ENCODE peak calls at places on chromosomes 12 and 14, in eight cellular contexts. X is activated naive CD8-positive, alpha-beta T cell treated with anti-CD3 and anti-CD28 coated beads for 36 hours; C is stimulated activated CD8-positive, alpha-beta memory T cell treated with anti-CD3 and anti-CD28 coated beads, Interleukin-15, amount 100 ng/mL, for 24 hours; Z is KBM-7; S is fibroblast of mammary gland; E is fibroblast of villous mesenchyme; W is Kasumi-1; O is dermis microvascular lymphatic vessel endothelial cell. U is an unnamed sample.

GRCh38 chr12:99985129-99985570 is 414 bp upstream of the ANKS1B start:
- DNase-seq in X (no peak), C (no peak), Z (peak), S (no peak), E (peak), W (peak), O (no peak), U (no peak)

GRCh38 chr12:27024291-27024690 is 1.9 kb downstream of the MED21 start:
- DNase-seq in X (no peak), C (no peak), Z (no peak), S (peak), E (no peak), W (no peak), O (no peak), U (no peak)

GRCh38 chr12:121223283-121223946 is 13.5 kb downstream of the P2RX4 start:
- DNase-seq in X (peak), C (no peak), Z (peak), S (no peak), E (no peak), W (peak), O (peak), U (no peak)

GRCh38 chr14:91774138-91775096 is 42.5 kb upstream of the CATSPERB start:
- DNase-seq in X (no peak), C (no peak), Z (peak), S (no peak), E (no peak), W (peak), O (no peak), U (no peak)

GRCh38 chr14:91509083-91509877 is 830 bp downstream of the PPP4R3A start:
- DNase-seq in X (peak), C (peak), Z (peak), S (no peak), E (no peak), W (no peak), O (peak), U (peak)

GRCh38 chr14:68929623-68930307 is 49.3 kb downstream of the ACTN1 start:
- DNase-seq in X (no peak), C (no peak), Z (peak), S (no peak), E (no peak), W (peak), O (no peak), U (no peak)

GRCh38 chr12:107125833-107126232 is 32.5 kb upstream of the CRY1 start:
- DNase-seq in X (no peak), C (no peak), Z (no peak), S (no peak), E (no peak), W (no peak), O (no peak), U (no peak)

GRCh38 chr12:15688202-15688736 is 100.9 kb downstream of the EPS8 start:
- DNase-seq in X (no peak), C (no peak), Z (peak), S (no peak), E (no peak), W (peak), O (no peak), U (no peak)

GRCh38 chr12:93153321-93153720 is 224.2 kb upstream of the EEA1 start:
- DNase-seq in X (no peak), C (no peak), Z (no peak), S (peak), E (no peak), W (no peak), O (no peak), U (no peak)

GRCh38 chr12:96255077-96255476 is 60.9 kb downstream of the ELK3 start:
- DNase-seq in X (no peak), C (no peak), Z (no peak), S (peak), E (peak), W (no peak), O (peak), U (no peak)

GRCh38 chr14:69261761-69262331 is 1.9 kb downstream of the GALNT16 start:
- DNase-seq in X (no peak), C (no peak), Z (peak), S (no peak), E (no peak), W (no peak), O (no peak), U (no peak)

U was measured in activated gamma-delta T cell.